ENCODE peak calls at places on chromosomes 7 and 10, in four cellular contexts. J, I, H and P are unnamed samples.

GRCh38 chr7:1703475-1704325 is 33.6 kb downstream of the ELFN1 start:
- DNase-seq in H (peak), J (no peak), I (no peak), P (no peak)

GRCh38 chr10:31706921-31707571 is 221.6 kb downstream of the ARHGAP12 start:
- DNase-seq in H (no peak), I (no peak), J (no peak), P (no peak)

GRCh38 chr10:70053896-70054641 is 1.4 kb downstream of the MACROH2A2 start:
- DNase-seq in H (peak), I (peak), J (no peak), P (no peak)

GRCh38 chr7:20541615-20542349 is 73.7 kb upstream of the ABCB5 start:
- DNase-seq in J (no peak), H (no peak), I (no peak), P (no peak)

GRCh38 chr7:2926120-2926897 is 82.2 kb upstream of the GNA12 start:
- DNase-seq in H (no peak), J (no peak), I (no peak), P (no peak)

GRCh38 chr7:128728608-128729007 is 10.6 kb upstream of the CALU start:
- DNase-seq in J (no peak), H (no peak), I (no peak), P (no peak)

GRCh38 chr7:156881676-156882075 is 11.3 kb downstream of the LMBR1 start:
- DNase-seq in J (no peak), H (no peak), I (no peak), P (no peak)

GRCh38 chr7:15937571-15937970 is 251.1 kb upstream of the MEOX2 start:
- DNase-seq in H (no peak), I (no peak), J (no peak), P (no peak)

GRCh38 chr7:106062006-106062405 is 50.1 kb downstream of the SYPL1 start:
- DNase-seq in J (no peak), I (no peak), H (no peak), P (no peak)

GRCh38 chr10:126130291-126130710 is 233.9 kb downstream of the FANK1 start:
- DNase-seq in J (no peak), H (no peak), I (no peak), P (no peak)

GRCh38 chr10:119263966-119264621 is 56.7 kb downstream of the GRK5 start:
- DNase-seq in J (no peak), I (no peak), H (no peak), P (no peak)

GRCh38 chr10:86285136-86285790 is 81.3 kb downstream of the GRID1 start:
- DNase-seq in J (no peak), I (no peak), H (peak), P (no peak)

GRCh38 chr10:30368065-30368718 is 19.1 kb upstream of the MTPAP start:
- DNase-seq in J (no peak), H (peak), I (no peak), P (no peak)

GRCh38 chr10:52314822-52315552 is 906 bp downstream of the DKK1 start:
- DNase-seq in H (no peak), J (no peak), I (no peak), P (no peak)

GRCh38 chr7:26919906-26920530 is 55.6 kb upstream of the SKAP2 start:
- DNase-seq in H (no peak), I (no peak), J (no peak), P (no peak)

GRCh38 chr7:139658919-139659675 is 118.7 kb downstream of the HIPK2 start:
- DNase-seq in J (no peak), I (peak), H (no peak), P (no peak)

GRCh38 chr10:72564596-72564995 is 61.3 kb downstream of the MICU1 start:
- DNase-seq in I (no peak), J (no peak), H (no peak), P (no peak)

GRCh38 chr10:113003032-113003431 is 53.0 kb downstream of the TCF7L2 start:
- DNase-seq in J (no peak), H (no peak), I (peak), P (no peak)

GRCh38 chr7:39310699-39311098 is 255.5 kb upstream of the YAE1 start:
- DNase-seq in I (no peak), J (no peak), H (no peak), P (no peak)

GRCh38 chr10:88919041-88919440 is 33.5 kb downstream of the ACTA2 start:
- DNase-seq in H (no peak), J (no peak), I (no peak), P (no peak)

GRCh38 chr10:97259119-97259518 is 33.3 kb downstream of the ARHGAP19 start:
- DNase-seq in J (no peak), H (no peak), I (no peak), P (no peak)

GRCh38 chr7:2985866-2986265 is 57.8 kb downstream of the CARD11 start:
- DNase-seq in J (no peak), I (no peak), H (no peak), P (no peak)

GRCh38 chr7:45590679-45591057 is 16.5 kb downstream of the ADCY1 start:
- DNase-seq in I (no peak), H (no peak), J (no peak), P (no peak)

GRCh38 chr10:63133787-63134557 is 844 bp downstream of the NRBF2 start:
- DNase-seq in H (no peak), I (no peak), J (peak), P (peak)

GRCh38 chr7:1301054-1301811 is 68.6 kb downstream of the UNCX start:
- DNase-seq in J (no peak), I (no peak), H (no peak), P (no peak)

GRCh38 chr7:116632349-116632748 is 39.6 kb upstream of the MET start:
- DNase-seq in I (no peak), H (no peak), J (no peak), P (no peak)

GRCh38 chr7:128020161-128020560 is 11.1 kb downstream of the LRRC4 start:
- DNase-seq in J (no peak), I (peak), H (peak), P (no peak)

GRCh38 chr7:130872756-130873448 is 138.9 kb upstream of the KLF14 start:
- DNase-seq in H (no peak), I (no peak), J (no peak), P (no peak)

GRCh38 chr10:31074357-31075065 is 42.8 kb upstream of the ZNF438 start:
- DNase-seq in H (no peak), I (no peak), J (no peak), P (no peak)

GRCh38 chr10:51005551-51005950 is 68.7 kb upstream of the PRKG1 start:
- DNase-seq in H (no peak), I (no peak), J (no peak), P (no peak)

GRCh38 chr10:119416855-119417254 is 125.7 kb downstream of the RGS10 start:
- DNase-seq in J (peak), H (peak), I (peak), P (peak)

GRCh38 chr7:107039199-107039900 is 5.2 kb upstream of the PRKAR2B start:
- DNase-seq in I (no peak), J (no peak), H (no peak), P (no peak)

GRCh38 chr10:15571570-15571969 is 148.2 kb downstream of the ITGA8 start:
- DNase-seq in J (no peak), H (no peak), I (no peak), P (no peak)

GRCh38 chr10:117596666-117597065 is 54.1 kb downstream of the EMX2 start:
- DNase-seq in I (no peak), J (no peak), H (no peak), P (no peak)

GRCh38 chr10:12465385-12466136 is 116.2 kb downstream of the CAMK1D start:
- DNase-seq in J (no peak), H (no peak), I (no peak), P (no peak)

GRCh38 chr10:12463459-12463838 is 114.1 kb downstream of the CAMK1D start:
- DNase-seq in I (no peak), H (no peak), J (no peak), P (no peak)

GRCh38 chr10:12469345-12469744 is 120.0 kb downstream of the CAMK1D start:
- DNase-seq in J (no peak), I (no peak), H (no peak), P (no peak)

GRCh38 chr10:12470719-12471118 is 121.4 kb downstream of the CAMK1D start:
- DNase-seq in H (no peak), J (no peak), I (no peak), P (no peak)

GRCh38 chr10:12466701-12467100 is 117.4 kb downstream of the CAMK1D start:
- DNase-seq in H (no peak), J (no peak), I (no peak), P (no peak)
- TF ChIP-seq TAF1 in H (no peak), J (no peak), I (no peak), P (no peak)

GRCh38 chr10:18221123-18221522 is 80.9 kb downstream of the CACNB2 start:
- DNase-seq in H (no peak), I (no peak), J (no peak), P (no peak)
- TF ChIP-seq POLR2A in H (no peak), I (no peak), J (no peak), P (no peak)

DNA sequence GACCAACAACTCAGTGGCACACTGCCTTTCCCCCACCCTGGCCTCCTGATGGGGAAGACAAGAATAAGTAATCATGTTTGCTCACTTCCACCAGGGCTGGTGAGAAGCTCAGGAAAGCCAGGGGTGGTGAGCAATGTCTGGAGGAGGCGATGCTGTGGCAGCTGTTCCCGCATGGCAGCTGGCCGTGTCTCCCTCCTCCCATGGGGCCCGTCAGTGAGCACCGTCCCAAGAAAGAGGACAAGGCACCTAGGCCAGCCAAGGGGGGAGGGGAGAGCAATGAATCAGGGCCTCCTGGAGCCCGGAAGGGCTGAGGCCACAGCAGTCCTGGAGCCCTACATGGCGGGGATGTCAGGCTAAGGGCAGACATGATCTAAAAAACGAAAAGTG is 69.2 kb upstream of the INSIG1 start:
- DNase-seq in J (no peak), I (no peak), H (no peak), P (no peak)
- TF ChIP-seq TAF1 in J (no peak), I (no peak), H (no peak), P (no peak)

DNA sequence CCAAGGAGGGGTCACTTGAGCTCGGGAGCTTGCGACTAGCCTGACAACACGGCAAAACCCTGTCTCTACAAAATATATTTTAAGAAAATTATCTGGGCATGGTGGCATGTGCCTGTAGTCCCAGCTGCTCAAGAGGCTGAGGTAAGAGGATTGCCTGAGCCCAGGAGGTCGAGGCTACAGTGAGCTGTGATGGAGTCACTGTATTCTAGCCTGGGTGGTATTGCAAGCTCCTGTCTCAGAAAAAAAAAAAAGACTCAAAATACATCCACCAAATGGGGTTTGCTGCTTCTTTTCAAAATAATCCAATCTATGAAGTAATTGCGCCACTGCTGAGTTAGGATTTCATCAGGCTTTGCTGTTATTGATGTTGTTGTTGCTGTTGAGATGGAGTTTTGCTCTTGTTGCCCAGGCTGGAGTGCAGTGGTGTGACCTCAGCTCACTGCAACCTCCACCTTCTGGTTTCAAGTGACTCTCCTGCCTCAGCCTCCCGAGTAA is 11.1 kb upstream of the VIM start:
- DNase-seq in J (no peak), H (no peak), I (no peak), P (no peak)
- TF ChIP-seq POLR2A in J (no peak), H (no peak), I (no peak), P (no peak)

GRCh38 chr10:60429084-60429849 is 39.6 kb upstream of the ANK3 start:
- DNase-seq in H (no peak), J (no peak), I (no peak), P (no peak)
- TF ChIP-seq TAF1 in H (no peak), J (no peak), I (no peak), P (no peak)

GRCh38 chr7:151226875-151227782 is at the start of gene ABCF2:
- DNase-seq in J (peak), I (peak), H (peak), P (peak)
- TF ChIP-seq POLR2A in J (no peak), I (peak), H (peak), P (peak)

GRCh38 chr10:132606031-132606491 is 68.5 kb downstream of the INPP5A start:
- DNase-seq in H (no peak), J (no peak), I (no peak), P (no peak)

GRCh38 chr10:132605390-132605789 is 67.8 kb downstream of the INPP5A start:
- DNase-seq in H (no peak), I (no peak), J (no peak), P (no peak)

GRCh38 chr10:132607491-132607890 is 69.9 kb downstream of the INPP5A start:
- DNase-seq in H (no peak), J (no peak), I (no peak), P (no peak)

GRCh38 chr10:132607961-132608495 is 70.4 kb downstream of the INPP5A start:
- DNase-seq in J (no peak), H (no peak), I (no peak), P (no peak)

GRCh38 chr10:132606536-132607316 is 69.1 kb downstream of the INPP5A start:
- DNase-seq in J (no peak), I (peak), H (no peak), P (no peak)
- TF ChIP-seq TAF1 in J (no peak), I (no peak), H (no peak), P (no peak)

GRCh38 chr10:133351408-133352318 is 4.5 kb downstream of the PRAP1 start:
- DNase-seq in J (no peak), I (no peak), H (peak), P (no peak)

GRCh38 chr10:133355266-133355665 is 2.6 kb downstream of the FUOM start:
- DNase-seq in J (no peak), H (no peak), I (no peak), P (no peak)

GRCh38 chr10:133353988-133354605 is 3.7 kb downstream of the FUOM start:
- DNase-seq in H (no peak), J (no peak), I (no peak), P (no peak)

GRCh38 chr10:133354672-133355240 is 3.1 kb downstream of the FUOM start:
- DNase-seq in H (no peak), J (no peak), I (no peak), P (no peak)

DNA sequence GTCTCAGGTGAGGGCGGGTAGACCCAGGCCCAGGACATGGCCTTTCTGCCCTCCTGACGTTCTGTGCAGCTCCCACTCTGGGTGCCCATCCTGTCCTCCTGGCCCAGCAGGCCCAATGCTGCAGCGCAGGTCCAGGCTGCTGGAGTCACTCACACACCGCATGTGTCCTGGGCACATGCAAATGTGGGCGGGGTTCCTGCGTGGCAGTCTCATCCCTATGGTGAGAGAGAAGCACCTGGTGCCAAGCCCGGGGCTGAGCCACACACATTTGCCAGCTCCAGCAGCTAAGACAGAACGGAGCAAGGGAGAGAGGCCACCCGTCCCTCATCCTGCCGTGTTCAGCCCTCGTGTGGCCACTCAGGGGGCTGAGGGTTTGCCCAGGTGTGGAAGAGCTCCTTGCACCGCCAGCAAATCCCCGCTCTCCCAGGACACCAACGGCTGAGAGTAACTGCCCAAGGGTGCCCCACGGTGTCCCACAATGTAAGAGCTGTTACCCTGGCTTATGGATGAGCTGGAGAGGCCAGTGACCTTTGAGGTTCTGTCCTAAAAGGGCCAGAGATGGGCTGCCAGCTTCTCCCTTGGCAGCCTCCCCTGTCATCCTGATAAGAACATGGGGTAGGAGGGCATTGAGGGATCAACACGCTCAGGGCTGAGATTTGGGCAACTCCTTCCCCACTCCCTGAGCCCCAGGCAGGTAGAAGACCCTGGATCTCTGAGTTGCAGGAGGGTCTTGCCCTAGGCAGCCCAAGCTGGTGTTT is 4.4 kb downstream of the FUOM start:
- DNase-seq in H (peak), J (no peak), I (no peak), P (no peak)
- TF ChIP-seq POLR2A in H (no peak), J (no peak), I (peak), P (peak)